ENCODE peak calls at places on chromosomes 6 and 20, in eight cellular contexts. N is Panc1, M is brain microvascular endothelial cell, W is IMR-90, O is PC-9, L is neuronal stem cell, H is LNCaP clone FGC, J is tibial artery. F is an unnamed sample.

GRCh38 chr6:111793711-111794111 is 79.5 kb downstream of the FYN start:
- DNase-seq in L (no peak), H (no peak), M (no peak), J (no peak), N (no peak), W (no peak), O (no peak), F (no peak)

GRCh38 chr20:37537505-37537904 is 9.8 kb upstream of the BLCAP start:
- DNase-seq in J (no peak), M (no peak), W (no peak), L (no peak), O (no peak), H (no peak), N (no peak), F (no peak)

GRCh38 chr20:36319356-36320260 is 13.5 kb downstream of the DLGAP4 start:
- DNase-seq in N (no peak), M (no peak), H (no peak), J (no peak), L (no peak), W (no peak), O (no peak), F (no peak)

GRCh38 chr6:138692978-138693909 is 80.3 kb upstream of the CCDC28A start:
- DNase-seq in H (peak; percentile 44), W (peak; percentile 57), M (peak; percentile 38), O (peak; percentile 76), J (peak; percentile 41), L (peak; percentile 65), N (no peak), F (peak; percentile 63)

GRCh38 chr20:7866279-7866678 is 74.0 kb downstream of the HAO1 start:
- DNase-seq in O (no peak), H (no peak), L (no peak), W (no peak), J (no peak), N (no peak), M (no peak), F (no peak)

GRCh38 chr20:5065489-5066383 is 54.0 kb downstream of the PCNA start:
- DNase-seq in O (peak; percentile 97), M (peak; percentile 91), L (no peak), W (peak; percentile 97), H (peak; percentile 6), N (peak; percentile 62), J (peak; percentile 76), F (peak; percentile 78)

GRCh38 chr6:154848580-154848979 is 115.4 kb downstream of the SCAF8 start:
- DNase-seq in J (no peak), N (no peak), H (no peak), W (peak; percentile 10), M (no peak), O (no peak), L (no peak), F (peak; percentile 42)

GRCh38 chr20:24341781-24342180 is 127.6 kb upstream of the SYNDIG1 start:
- DNase-seq in W (no peak), M (no peak), H (no peak), N (no peak), J (no peak), L (no peak), O (no peak), F (no peak)

GRCh38 chr6:11585426-11586016 is 48.0 kb downstream of the TMEM170B start:
- DNase-seq in O (peak; percentile 59), N (peak; percentile 36), L (peak; percentile 43), J (no peak), M (peak; percentile 70), H (peak; percentile 40), W (peak; percentile 79), F (peak; percentile 83)

GRCh38 chr6:40400738-40401137 is 186.4 kb downstream of the LRFN2 start:
- DNase-seq in L (no peak), J (no peak), O (no peak), H (no peak), M (no peak), N (no peak), W (no peak), F (no peak)

GRCh38 chr6:40397287-40398033 is 189.7 kb downstream of the LRFN2 start:
- DNase-seq in M (no peak), O (no peak), J (no peak), H (no peak), W (no peak), N (no peak), L (no peak), F (no peak)

GRCh38 chr6:40398810-40399477 is 188.2 kb downstream of the LRFN2 start:
- DNase-seq in L (no peak), M (no peak), J (no peak), W (no peak), H (no peak), O (no peak), N (no peak), F (no peak)

GRCh38 chr6:40398034-40398679 is 189.0 kb downstream of the LRFN2 start:
- DNase-seq in M (no peak), H (no peak), L (no peak), W (no peak), J (no peak), N (no peak), O (no peak), F (no peak)

GRCh38 chr6:40399888-40400468 is 187.2 kb downstream of the LRFN2 start:
- DNase-seq in O (no peak), N (no peak), J (no peak), W (no peak), L (no peak), H (peak; percentile 41), M (no peak), F (no peak)
- H3K4me3 ChIP-seq in O (no peak overlapping the region), N (no peak overlapping the region), J (no peak overlapping the region), W (no peak overlapping the region), L (no peak overlapping the region), H (no peak overlapping the region), M (no peak overlapping the region), F (no peak overlapping the region)

GRCh38 chr6:119541132-119541905 is 191.8 kb upstream of the MAN1A1 start:
- DNase-seq in L (no peak), N (no peak), J (no peak), M (peak; percentile 53), H (no peak), O (peak; percentile 75), W (peak; percentile 100), F (peak; percentile 98)
- H3K4me3 ChIP-seq in L (no peak overlapping the region), N (no peak overlapping the region), J (no peak overlapping the region), M (no peak overlapping the region), H (no peak overlapping the region), O (no peak overlapping the region), W (no peak overlapping the region), F (peak overlapping the region; percentile 57)

DNA sequence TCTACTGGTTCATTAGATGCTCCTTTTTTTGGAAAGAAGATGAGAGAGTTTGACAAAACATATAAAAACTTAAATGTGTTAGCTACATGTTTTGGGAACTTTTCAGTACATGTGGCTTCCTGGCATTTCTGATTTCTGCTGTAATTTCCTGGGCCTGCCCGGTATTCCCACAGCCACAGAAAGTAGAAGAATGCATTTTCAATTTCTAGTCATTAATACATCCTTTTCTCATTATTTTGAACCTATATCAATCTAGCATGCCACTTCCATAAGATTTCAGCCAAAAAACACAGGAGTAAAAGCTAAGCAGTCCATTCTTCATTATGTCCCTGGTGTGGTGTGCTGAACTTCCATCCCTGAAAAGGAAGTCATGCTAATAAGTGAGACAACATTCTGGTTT is 198.3 kb downstream of the WDR27 start:
- DNase-seq in M (no peak), W (no peak), L (no peak), H (no peak), J (no peak), N (no peak), O (no peak), F (no peak)
- H3K4me3 ChIP-seq in M (no peak overlapping the region), W (no peak overlapping the region), L (no peak overlapping the region), H (no peak overlapping the region), J (no peak overlapping the region), N (no peak overlapping the region), O (no peak overlapping the region), F (no peak overlapping the region)

DNA sequence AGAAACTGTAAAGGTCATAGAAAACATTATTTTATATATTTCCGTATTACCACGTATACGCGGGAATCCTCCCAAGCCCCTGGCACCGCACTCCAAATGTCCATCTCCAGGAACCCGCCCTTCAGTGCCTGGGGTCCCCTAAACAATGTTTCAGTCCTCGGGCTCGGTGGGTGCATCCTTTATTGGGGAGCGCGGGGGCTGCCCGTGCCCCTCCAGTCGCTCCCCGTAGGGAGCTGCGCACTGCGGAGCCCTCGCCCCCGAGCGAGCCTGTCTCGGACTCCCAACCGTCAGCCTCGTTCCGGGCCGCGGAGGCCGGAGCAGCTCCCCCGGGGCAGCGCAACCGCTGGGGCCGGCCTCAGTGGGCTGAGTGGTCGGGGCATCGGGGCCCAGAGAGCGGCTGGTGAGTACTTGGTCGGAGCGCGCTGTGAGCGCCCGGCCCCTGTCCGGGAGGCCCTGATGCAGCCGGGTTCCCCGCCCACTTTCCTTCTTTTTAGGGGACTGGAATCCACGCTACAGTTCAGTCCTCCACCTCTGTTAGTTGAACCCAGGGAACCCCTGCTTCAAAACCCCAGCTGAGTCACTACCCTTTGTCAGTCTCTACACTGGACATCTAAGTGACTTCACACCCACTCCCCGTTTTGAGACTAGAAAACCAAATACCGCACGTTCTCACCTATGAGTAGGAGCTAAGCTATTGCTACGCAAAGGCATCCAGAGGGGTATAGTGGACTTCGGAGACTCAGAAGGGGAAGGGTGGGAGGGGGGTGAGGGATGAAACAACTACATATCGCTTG is at the start of gene DNAH8:
- DNase-seq in W (no peak), H (no peak), J (no peak), L (no peak), M (no peak), O (no peak), N (no peak), F (peak; percentile 47)
- H3K4me3 ChIP-seq in W (peak within 1 kb of the TSS; percentile 15), H (no peak within 1 kb of the TSS), J (peak within 1 kb of the TSS; percentile 43), L (no peak within 1 kb of the TSS), M (peak within 1 kb of the TSS; percentile 50), O (no peak within 1 kb of the TSS), N (no peak within 1 kb of the TSS), F (peak within 1 kb of the TSS; percentile 70)

F was measured in adipocyte.